ENCODE peak calls at places on chromosomes 12 and 14, in nine cellular contexts. K, S, X, N, G, J, H, Q and C are unnamed samples.

GRCh38 chr14:78202976-78203375 is 32.8 kb downstream of the NRXN3 start:
- DNase-seq in S (no peak), N (no peak), J (no peak), Q (no peak), G (no peak), H (no peak), K (no peak), X (no peak), C (no peak)

GRCh38 chr12:104750061-104750460 is 208.0 kb downstream of the SLC41A2 start:
- DNase-seq in Q (peak), H (no peak), S (no peak), X (no peak), N (no peak), K (no peak), J (no peak), G (peak), C (no peak)

GRCh38 chr12:132429122-132429931 is 60.6 kb upstream of the FBRSL1 start:
- DNase-seq in N (no peak), G (peak), K (peak), S (peak), J (peak), Q (no peak), X (no peak), H (peak), C (no peak)

GRCh38 chr12:115973968-115974765 is 303.3 kb downstream of the MED13L start:
- DNase-seq in N (no peak), G (no peak), J (no peak), H (no peak), X (no peak), S (no peak), Q (no peak), K (no peak), C (no peak)

GRCh38 chr12:12107678-12108077 is 36.9 kb downstream of the BCL2L14 start:
- DNase-seq in G (no peak), J (no peak), H (no peak), N (no peak), K (no peak), S (no peak), Q (no peak), X (no peak), C (no peak)

GRCh38 chr12:132748319-132748718 is 13.3 kb downstream of the ANKLE2 start:
- DNase-seq in H (no peak), X (no peak), J (no peak), Q (no peak), S (no peak), N (no peak), K (no peak), G (peak), C (no peak)

GRCh38 chr14:26370118-26370517 is 227.7 kb downstream of the NOVA1 start:
- DNase-seq in X (no peak), N (no peak), K (no peak), H (no peak), G (no peak), S (no peak), Q (no peak), J (no peak), C (no peak)

GRCh38 chr12:18632848-18633247 is 105.0 kb downstream of the PLCZ1 start:
- DNase-seq in H (no peak), S (no peak), Q (no peak), J (no peak), N (no peak), K (no peak), G (no peak), X (no peak), C (no peak)

GRCh38 chr12:85363382-85364190 is 83.6 kb downstream of the ALX1 start:
- DNase-seq in X (no peak), J (no peak), S (no peak), Q (no peak), N (no peak), G (no peak), K (no peak), H (no peak), C (no peak)

GRCh38 chr14:76811561-76811960 is 1.1 kb downstream of the ANGEL1 start:
- DNase-seq in N (no peak), G (no peak), J (no peak), K (no peak), H (no peak), X (no peak), Q (no peak), S (no peak), C (no peak)

GRCh38 chr12:65670775-65671174 is 153.5 kb upstream of the HMGA2 start:
- DNase-seq in S (no peak), Q (no peak), J (no peak), K (no peak), X (no peak), G (no peak), N (no peak), H (no peak), C (no peak)

GRCh38 chr12:116039081-116039480 is 238.4 kb downstream of the MED13L start:
- DNase-seq in X (no peak), H (no peak), N (no peak), J (no peak), G (no peak), S (no peak), Q (no peak), K (no peak), C (no peak)

GRCh38 chr14:94923771-94924170 is 153.9 kb upstream of the GSC start:
- DNase-seq in H (no peak), Q (no peak), S (no peak), X (no peak), J (no peak), N (no peak), K (no peak), G (peak), C (no peak)

GRCh38 chr12:11621797-11622423 is 27.6 kb upstream of the ETV6 start:
- DNase-seq in J (no peak), K (no peak), X (no peak), S (no peak), H (peak), N (no peak), Q (no peak), G (peak), C (no peak)

GRCh38 chr12:26870491-26871419 is 37.8 kb upstream of the ITPR2 start:
- DNase-seq in J (no peak), H (no peak), K (peak), S (no peak), G (no peak), Q (no peak), N (no peak), X (no peak), C (peak)

GRCh38 chr14:25150934-25151790 is 101.2 kb upstream of the STXBP6 start:
- DNase-seq in Q (peak), H (peak), S (no peak), X (no peak), N (no peak), J (no peak), K (no peak), G (no peak), C (peak)

GRCh38 chr12:92468358-92469020 is 234.3 kb upstream of the PLEKHG7 start:
- DNase-seq in S (no peak), K (no peak), H (no peak), N (no peak), X (no peak), J (no peak), Q (no peak), G (no peak), C (no peak)

GRCh38 chr12:48021485-48022179 is 17.4 kb upstream of the COL2A1 start:
- DNase-seq in S (no peak), N (no peak), H (no peak), K (peak), G (peak), Q (no peak), X (no peak), J (peak), C (no peak)

DNA sequence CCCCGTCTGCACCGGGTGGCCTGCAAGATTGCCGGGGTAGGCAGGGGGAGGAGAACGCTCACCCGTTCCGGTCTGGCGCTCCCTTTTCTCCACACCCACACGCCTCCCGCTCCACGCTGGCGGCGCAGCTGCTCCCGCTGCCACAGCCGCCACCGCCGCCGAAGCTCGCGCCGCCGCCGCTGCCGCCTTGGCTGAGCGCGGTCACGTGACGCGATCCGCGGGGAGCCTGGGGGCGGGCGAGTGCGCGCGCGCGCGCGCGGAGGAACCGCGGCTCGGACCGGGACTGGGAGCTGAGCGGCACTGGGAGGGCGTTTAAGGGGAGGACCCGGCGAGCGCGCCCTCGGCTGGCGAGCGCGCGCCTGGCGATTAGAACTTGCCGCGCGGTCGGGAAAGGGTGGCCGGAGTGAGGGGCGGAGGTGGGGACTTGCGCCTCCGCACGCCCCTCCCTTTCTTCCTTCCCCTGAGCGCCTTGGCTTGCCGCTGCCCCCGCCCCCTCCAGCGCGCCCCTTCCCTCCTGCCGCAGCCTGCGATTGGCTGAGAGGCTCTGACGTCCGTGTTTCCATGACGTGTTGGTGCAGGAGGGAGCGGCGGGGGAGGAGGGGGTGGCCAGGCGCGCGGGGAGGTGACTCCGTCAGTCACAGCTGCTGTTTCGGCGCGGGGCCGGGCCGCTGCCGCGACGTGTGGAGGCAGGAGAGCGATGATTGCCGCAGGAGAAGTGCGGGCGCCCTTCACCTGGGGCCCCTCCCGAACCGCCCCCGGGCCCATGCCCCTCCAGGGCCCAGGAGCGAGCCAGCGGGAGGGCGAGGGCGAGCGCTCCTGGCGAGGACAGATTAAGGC is 737 bp upstream of the ATP2B1 start:
- DNase-seq in K (peak), S (peak), X (peak), Q (peak), N (peak), H (peak), G (peak), J (peak), C (peak)
- TF ChIP-seq CTCF in K (no peak), S (no peak), X (no peak), Q (no peak), N (no peak), H (no peak), G (no peak), J (no peak), C (no peak)

DNA sequence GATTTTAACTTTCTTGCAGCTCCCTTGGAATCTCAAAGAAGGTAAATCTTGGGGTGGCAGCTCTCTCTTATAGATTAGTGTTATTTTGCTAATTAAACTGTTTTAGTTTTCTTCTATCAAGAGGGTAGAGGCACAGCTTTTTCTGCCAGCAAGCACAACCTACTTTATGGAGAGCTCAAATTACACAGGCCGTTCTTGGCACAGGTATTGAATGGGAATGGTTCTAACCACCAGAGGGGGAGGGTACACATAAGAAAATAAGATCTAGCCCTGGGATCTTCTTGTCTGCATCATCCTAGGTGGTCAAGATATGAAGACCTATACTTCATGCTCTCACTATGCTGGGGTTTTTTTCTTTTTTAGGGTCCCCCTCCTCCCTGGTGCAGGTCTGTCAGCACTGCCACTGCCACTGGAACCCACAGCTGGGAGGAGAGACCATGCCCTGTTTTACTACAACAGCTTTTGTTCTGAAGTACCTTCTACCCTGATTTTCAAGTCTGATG is 48.6 kb upstream of the STAC3 start:
- DNase-seq in K (no peak), Q (no peak), N (no peak), S (no peak), H (no peak), J (no peak), X (no peak), G (no peak), C (no peak)
- TF ChIP-seq CTCF in K (no peak), Q (no peak), N (no peak), S (no peak), H (no peak), J (no peak), X (no peak), G (no peak), C (no peak)

GRCh38 chr14:47674148-47674545 is 1.3 kb downstream of the MDGA2 start:
- DNase-seq in H (no peak), K (no peak), S (peak), J (peak), X (no peak), Q (no peak), N (peak), G (peak), C (no peak)

GRCh38 chr14:47675239-47675488 is 241 bp downstream of the MDGA2 start:
- DNase-seq in K (no peak), J (no peak), G (peak), Q (no peak), X (no peak), N (no peak), H (no peak), S (no peak), C (no peak)

GRCh38 chr14:47676301-47676617 is 854 bp upstream of the MDGA2 start:
- DNase-seq in H (no peak), N (no peak), G (no peak), K (no peak), Q (no peak), X (no peak), S (no peak), J (no peak), C (no peak)

GRCh38 chr14:47675489-47676300 is at the start of gene MDGA2:
- DNase-seq in J (peak), G (peak), Q (no peak), N (peak), H (no peak), K (no peak), X (no peak), S (peak), C (no peak)

GRCh38 chr14:47674546-47675238 is 713 bp downstream of the MDGA2 start:
- DNase-seq in K (no peak), S (peak), N (peak), H (no peak), G (peak), Q (no peak), J (peak), X (no peak), C (no peak)
- TF ChIP-seq CTCF in K (no peak), S (no peak), N (no peak), H (no peak), G (no peak), Q (no peak), J (no peak), X (no peak), C (no peak)

DNA sequence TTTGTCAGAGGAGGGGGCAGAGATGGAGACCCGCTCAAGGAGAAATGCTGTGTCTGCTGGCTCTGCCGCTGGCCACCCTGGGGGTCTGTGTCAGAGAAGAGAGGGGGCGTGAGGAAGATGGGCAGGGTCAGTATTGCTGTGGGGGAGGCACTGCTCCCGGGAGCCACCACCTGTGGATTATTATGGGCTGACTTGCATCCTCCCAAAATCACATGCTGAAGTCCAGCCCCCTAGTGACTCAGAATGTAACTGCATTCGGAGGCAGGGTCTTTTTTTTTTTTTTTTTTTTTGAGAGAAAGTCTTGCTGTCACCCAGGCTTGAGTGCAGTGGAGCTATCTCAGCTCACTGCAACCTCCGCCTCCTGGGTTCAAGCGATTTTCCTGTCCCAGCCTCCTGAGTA is 12.3 kb downstream of the ABCD4 start:
- DNase-seq in H (no peak), K (no peak), J (peak), N (no peak), S (peak), X (no peak), Q (no peak), G (peak), C (no peak)
- TF ChIP-seq CTCF in H (peak), K (peak), J (peak), N (peak), S (peak), X (peak), Q (peak), G (peak), C (peak)

DNA sequence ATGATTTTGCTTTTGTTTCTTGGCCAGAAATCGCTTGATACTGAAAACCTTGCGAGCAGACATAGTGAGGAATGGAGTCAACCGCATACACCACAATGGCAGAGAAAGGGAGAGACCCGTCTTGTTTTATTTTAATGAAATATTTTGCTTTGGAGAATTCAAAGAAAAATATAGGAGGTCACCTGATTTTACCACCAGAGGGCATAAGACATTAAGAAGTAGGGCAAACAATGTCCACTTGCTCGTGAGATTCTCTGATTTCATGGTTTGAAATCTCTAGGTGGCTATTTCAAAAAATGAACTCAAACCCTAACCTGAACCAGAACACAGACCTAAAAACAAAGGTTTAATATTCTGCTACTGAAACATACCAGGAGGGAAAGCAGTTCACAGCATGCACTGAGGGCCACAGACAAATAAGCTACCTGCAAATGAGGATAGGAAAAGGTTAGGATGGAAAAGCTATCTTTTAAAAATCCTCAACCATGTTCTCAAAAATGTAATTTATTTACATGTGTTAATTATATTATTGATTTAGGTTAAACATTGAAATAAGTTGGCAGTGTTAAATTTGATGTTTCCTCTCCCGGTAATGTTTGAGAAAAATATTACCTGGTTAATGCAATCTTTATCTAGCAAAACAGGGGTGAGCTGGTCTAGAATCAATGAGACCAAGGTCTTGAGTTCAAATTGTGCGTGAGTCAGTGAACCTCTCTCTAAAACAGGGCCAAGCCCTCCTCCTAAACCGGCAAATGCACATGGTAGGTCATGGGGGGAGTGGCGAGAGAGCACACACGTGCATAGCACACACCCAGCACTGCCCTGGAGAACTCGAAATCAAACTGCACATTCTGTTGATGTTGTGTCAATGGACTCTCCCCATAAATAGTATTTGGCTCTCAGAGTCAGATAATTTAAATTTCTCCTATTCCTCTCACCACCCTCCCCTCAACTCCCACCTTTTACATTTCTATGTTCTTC is 12.5 kb downstream of the IFNG-AS1 start:
- DNase-seq in G (no peak), J (no peak), H (no peak), X (no peak), S (no peak), Q (peak), N (no peak), K (no peak), C (no peak)
- TF ChIP-seq CTCF in G (peak), J (no peak), H (no peak), X (no peak), S (peak), Q (peak), N (peak), K (no peak), C (peak)

GRCh38 chr12:38142974-38143373 is 173.6 kb upstream of the ALG10B start:
- DNase-seq in H (peak), J (no peak), Q (no peak), G (no peak), X (no peak), S (no peak), N (no peak), K (no peak), C (no peak)
- TF ChIP-seq CTCF in H (peak), J (no peak), Q (no peak), G (no peak), X (no peak), S (no peak), N (no peak), K (no peak), C (peak)

GRCh38 chr12:51890135-51890464 is 2.2 kb downstream of the ANKRD33 start:
- DNase-seq in N (no peak), J (no peak), S (no peak), K (no peak), H (no peak), Q (no peak), X (no peak), G (no peak), C (no peak)

GRCh38 chr12:51888316-51889215 is 663 bp downstream of the ANKRD33 start:
- DNase-seq in S (no peak), K (no peak), Q (no peak), X (no peak), N (no peak), H (no peak), G (no peak), J (no peak), C (no peak)

GRCh38 chr12:51887476-51888315 is at the start of gene ANKRD33:
- DNase-seq in K (peak), H (no peak), S (peak), G (peak), Q (no peak), N (peak), X (no peak), J (peak), C (no peak)

GRCh38 chr12:51890511-51891171 is 2.7 kb downstream of the ANKRD33 start:
- DNase-seq in Q (no peak), N (no peak), S (no peak), K (no peak), J (no peak), H (no peak), X (no peak), G (peak), C (no peak)

DNA sequence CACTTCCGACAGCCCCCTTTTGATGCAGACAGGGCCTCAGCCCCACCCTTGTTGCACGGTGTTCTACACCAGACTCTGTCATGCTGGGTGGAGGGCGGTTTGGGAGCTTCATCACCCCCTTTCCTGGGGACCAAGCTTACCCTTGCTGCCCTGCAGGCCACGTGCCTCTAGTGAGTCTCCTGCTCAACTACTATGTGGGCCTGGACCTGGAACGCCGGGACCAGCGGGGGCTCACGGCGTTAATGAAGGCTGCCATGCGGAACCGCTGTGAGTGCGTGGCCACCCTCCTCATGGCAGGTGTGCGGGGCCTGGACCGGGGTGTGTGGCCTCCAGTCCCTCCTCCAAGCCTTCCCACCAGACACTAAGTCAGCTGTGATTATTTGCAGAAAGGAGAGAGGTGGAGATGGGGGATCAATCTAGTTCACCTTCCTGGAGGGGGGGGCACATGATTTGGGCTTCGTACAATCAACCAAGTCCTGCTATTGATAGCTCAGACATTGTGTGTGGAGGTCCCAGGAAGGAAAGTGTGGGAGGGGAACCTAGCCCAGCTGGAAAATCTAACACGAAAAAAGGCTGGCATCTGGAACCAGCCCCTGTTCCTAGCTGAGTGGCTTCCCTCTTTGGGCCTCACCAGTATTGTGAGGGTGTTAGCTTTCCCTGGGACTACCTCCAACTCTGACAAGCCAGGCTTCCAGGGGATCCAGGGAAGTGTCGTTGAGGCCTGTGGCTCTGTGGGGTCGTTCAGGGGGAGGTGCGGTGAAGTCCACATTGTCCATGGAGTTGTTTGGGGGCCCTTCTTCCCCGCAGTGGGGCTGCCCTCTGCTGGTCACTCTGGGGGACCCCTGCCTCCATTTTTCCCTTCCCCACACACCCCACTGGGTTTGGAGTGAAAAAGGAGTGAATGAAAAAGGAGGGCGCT is 1.6 kb downstream of the ANKRD33 start:
- DNase-seq in H (no peak), G (peak), N (no peak), Q (no peak), S (peak), J (no peak), X (no peak), K (no peak), C (no peak)
- TF ChIP-seq CTCF in H (peak), G (peak), N (peak), Q (peak), S (peak), J (peak), X (no peak), K (no peak), C (peak)